ENCODE peak calls at places on chromosomes 7 and 10, in five cellular contexts. Z is SK-N-SH, O is K562, B is Panc1, E is endothelial cell of umbilical vein. Q is an unnamed sample. For H3K9me3, the result is how much of the 10 kb centered on the place peaks cover.

GRCh38 chr7:50022991-50023390 is 70.1 kb downstream of the ZPBP start:
- DNase-seq in B (no peak), E (no peak), O (no peak), Z (no peak), Q (no peak)

GRCh38 chr10:104331208-104331838 is 6.9 kb downstream of the ITPRIP start:
- DNase-seq in E (peak), Z (no peak), B (no peak), O (no peak), Q (peak)

GRCh38 chr10:86439544-86439943 is 72.9 kb upstream of the GRID1 start:
- DNase-seq in E (no peak), O (peak), Z (no peak), B (no peak), Q (peak)

GRCh38 chr10:878333-878753 is 53.2 kb downstream of the LARP4B start:
- DNase-seq in E (no peak), B (no peak), O (no peak), Z (no peak), Q (no peak)

GRCh38 chr7:114085592-114086490 is 167.0 kb upstream of the PPP1R3A start:
- DNase-seq in O (no peak), E (peak), B (no peak), Z (peak), Q (peak)

GRCh38 chr10:110859206-110859946 is 12.4 kb upstream of the PDCD4 start:
- DNase-seq in E (no peak), O (no peak), Z (no peak), B (no peak), Q (no peak)

GRCh38 chr10:56319386-56319785 is 41.7 kb downstream of the ZWINT start:
- DNase-seq in O (no peak), Z (no peak), B (no peak), E (no peak), Q (no peak)

GRCh38 chr10:115969591-115969990 is 303.4 kb downstream of the GFRA1 start:
- DNase-seq in O (no peak), E (no peak), B (no peak), Z (no peak), Q (no peak)

GRCh38 chr10:119341236-119342016 is 134.1 kb downstream of the GRK5 start:
- DNase-seq in B (no peak), E (peak), O (peak), Z (no peak), Q (no peak)

GRCh38 chr7:95066736-95067530 is 159.5 kb downstream of the PPP1R9A start:
- DNase-seq in E (peak), Z (no peak), B (no peak), O (no peak), Q (no peak)

GRCh38 chr10:114605155-114605797 is 52.8 kb downstream of the ABLIM1 start:
- DNase-seq in Z (no peak), B (no peak), O (no peak), E (no peak), Q (no peak)

GRCh38 chr7:35012155-35012554 is 25.1 kb downstream of the DPY19L1 start:
- DNase-seq in O (no peak), B (no peak), E (no peak), Z (no peak), Q (peak)

GRCh38 chr10:77131214-77131613 is 506.4 kb downstream of the KCNMA1 start:
- DNase-seq in B (no peak), E (no peak), O (no peak), Z (no peak), Q (no peak)

GRCh38 chr7:23385120-23385519 is 85.2 kb downstream of the IGF2BP3 start:
- DNase-seq in O (no peak), Z (no peak), B (no peak), E (no peak), Q (no peak)

GRCh38 chr7:107446988-107447387 is 22.9 kb upstream of the GPR22 start:
- DNase-seq in Z (no peak), O (no peak), E (no peak), B (no peak), Q (no peak)

GRCh38 chr7:2508327-2509231 is 11.0 kb upstream of the LFNG start:
- DNase-seq in B (no peak), Z (no peak), E (no peak), O (peak), Q (peak)

GRCh38 chr7:1672851-1673486 is 2.9 kb downstream of the ELFN1 start:
- DNase-seq in Z (no peak), O (no peak), B (no peak), E (no peak), Q (no peak)

GRCh38 chr7:21886396-21886795 is 59.3 kb downstream of the CDCA7L start:
- DNase-seq in O (no peak), E (no peak), Z (no peak), B (no peak), Q (no peak)

GRCh38 chr7:135768064-135768463 is 19.5 kb upstream of the FAM180A start:
- DNase-seq in Z (no peak), E (no peak), B (no peak), O (no peak), Q (no peak)

GRCh38 chr10:102152545-102152890 is 329 bp downstream of the NOLC1 start:
- DNase-seq in Z (no peak), B (no peak), O (no peak), E (no peak), Q (peak)

GRCh38 chr7:155372782-155373358 is 75.2 kb downstream of the INSIG1 start:
- DNase-seq in Z (no peak), B (no peak), O (no peak), E (no peak), Q (no peak)

GRCh38 chr10:92757066-92757716 is 67.4 kb downstream of the HHEX start:
- DNase-seq in O (peak), Z (no peak), B (no peak), E (peak), Q (peak)

GRCh38 chr10:90745565-90745964 is 112.3 kb downstream of the HTR7 start:
- DNase-seq in E (no peak), O (no peak), B (no peak), Z (no peak), Q (no peak)

GRCh38 chr7:38675500-38676106 is 44.4 kb upstream of the AMPH start:
- DNase-seq in B (no peak), E (no peak), O (no peak), Z (no peak), Q (no peak)

GRCh38 chr10:63375859-63376258 is 89.9 kb downstream of the JMJD1C start:
- DNase-seq in O (no peak), E (peak), Z (no peak), B (no peak), Q (no peak)

GRCh38 chr10:131729938-131730660 is 170.7 kb upstream of the PPP2R2D start:
- DNase-seq in E (no peak), O (no peak), B (no peak), Z (no peak), Q (no peak)

GRCh38 chr10:43078986-43079273 is 2.1 kb downstream of the RET start:
- DNase-seq in Z (peak), E (no peak), B (no peak), O (peak), Q (peak)

GRCh38 chr10:69864321-69864720 is 62.6 kb downstream of the COL13A1 start:
- DNase-seq in B (peak), Z (no peak), O (no peak), E (peak), Q (no peak)

GRCh38 chr10:29240991-29241660 is 47.7 kb upstream of the LYZL1 start:
- DNase-seq in O (no peak), B (no peak), E (no peak), Z (peak), Q (no peak)

GRCh38 chr7:22726849-22727792 is at the start of gene IL6:
- DNase-seq in O (peak), B (no peak), E (peak), Z (peak), Q (peak)

GRCh38 chr10:80497187-80498038 is 40.3 kb upstream of the SH2D4B start:
- DNase-seq in E (peak), Z (no peak), B (no peak), O (peak), Q (peak)

GRCh38 chr10:132036887-132037675 is 28.7 kb upstream of the JAKMIP3 start:
- DNase-seq in Z (no peak), E (no peak), O (no peak), B (no peak), Q (no peak)

GRCh38 chr7:145928937-145929336 is 187.7 kb upstream of the CNTNAP2 start:
- DNase-seq in E (no peak), B (no peak), Z (no peak), O (no peak), Q (no peak)

GRCh38 chr7:23467731-23468720 is 2.3 kb downstream of the IGF2BP3 start:
- DNase-seq in E (peak), B (no peak), O (peak), Z (peak), Q (peak)

GRCh38 chr7:111678281-111678680 is 116.0 kb upstream of the IMMP2L start:
- DNase-seq in B (no peak), Z (no peak), E (no peak), O (no peak), Q (no peak)

DNA sequence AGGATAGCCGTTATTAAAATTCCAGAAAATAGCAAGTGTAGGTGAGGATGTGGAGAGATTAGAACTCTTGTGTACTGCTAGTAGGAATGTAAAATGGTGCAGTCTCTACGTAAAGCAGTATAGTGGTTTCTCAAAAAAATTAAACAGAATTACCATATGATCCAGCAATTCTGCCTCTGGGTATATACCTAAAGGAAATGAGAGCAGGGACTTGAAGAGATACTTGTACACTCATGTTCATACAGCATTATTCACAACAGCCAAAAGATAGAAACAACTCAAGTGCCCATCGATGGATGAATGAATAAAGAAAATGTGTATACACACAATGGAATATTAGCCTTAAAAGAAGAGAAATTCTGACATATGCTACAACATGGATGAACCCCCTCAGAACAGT is 25.9 kb downstream of the BUB3 start:
- DNase-seq in B (no peak), O (no peak), Z (no peak), E (no peak), Q (no peak)
- H3K9me3 ChIP-seq in B (under half), O (under half), Z (under half), E (under half), Q (under half)

DNA sequence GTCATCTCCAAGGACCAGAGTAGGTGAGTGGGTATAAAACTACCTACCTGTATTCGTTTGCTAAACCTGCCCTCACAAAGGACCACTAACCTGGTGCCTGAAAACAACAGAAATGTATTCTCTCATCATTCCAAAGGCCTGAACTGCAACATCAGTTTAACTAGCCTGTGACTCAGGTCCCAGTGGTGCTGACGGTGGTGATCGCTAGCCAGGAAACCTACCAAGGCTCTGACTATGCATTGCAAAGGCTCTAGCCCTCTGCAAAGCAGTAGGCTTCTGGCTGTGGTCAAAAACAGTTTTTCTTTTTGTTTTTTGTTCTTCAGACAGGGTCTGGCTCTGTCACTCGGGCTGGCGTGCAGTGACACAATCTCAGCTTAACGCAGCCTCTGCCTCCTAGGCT is 107.5 kb downstream of the NPTX2 start:
- DNase-seq in E (no peak), O (no peak), B (no peak), Z (no peak), Q (no peak)
- H3K4me3 ChIP-seq in E (no peak), O (no peak), B (no peak), Z (no peak), Q (no peak)

GRCh38 chr10:7475954-7476353 is 65.1 kb upstream of the SFMBT2 start:
- DNase-seq in B (no peak), E (no peak), O (no peak), Z (no peak), Q (no peak)

GRCh38 chr10:7475046-7475860 is 64.4 kb upstream of the SFMBT2 start:
- DNase-seq in Z (peak), E (no peak), B (no peak), O (no peak), Q (peak)

GRCh38 chr10:7473474-7473873 is 62.6 kb upstream of the SFMBT2 start:
- DNase-seq in E (no peak), O (no peak), B (no peak), Z (no peak), Q (no peak)

GRCh38 chr10:7471720-7472367 is 61.0 kb upstream of the SFMBT2 start:
- DNase-seq in B (no peak), E (no peak), O (no peak), Z (no peak), Q (peak)

DNA sequence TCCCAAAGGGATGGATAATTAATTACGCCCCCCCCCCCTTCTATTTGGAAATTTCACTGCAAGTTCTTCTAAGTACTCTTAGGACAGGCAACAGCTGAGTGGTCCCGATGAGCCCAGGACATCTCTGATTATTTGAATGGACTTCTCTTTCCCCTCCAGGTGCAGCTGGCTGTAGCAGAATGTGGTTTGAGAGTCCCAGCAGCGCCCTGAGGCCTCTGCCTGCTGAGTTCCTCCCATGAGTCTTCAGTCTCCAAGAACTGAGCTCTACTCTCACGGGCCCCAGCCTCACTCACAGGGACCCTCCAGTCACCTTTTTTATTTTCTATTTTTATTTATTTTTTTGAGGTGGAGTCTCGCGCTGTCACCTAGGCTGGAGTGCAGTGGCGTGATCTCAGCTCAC is 63.6 kb upstream of the SFMBT2 start:
- DNase-seq in O (no peak), Z (no peak), E (no peak), B (no peak), Q (peak)
- TF ChIP-seq POLR2AphosphoS5 in O (no peak), Z (no peak), E (no peak), B (no peak), Q (no peak)

DNA sequence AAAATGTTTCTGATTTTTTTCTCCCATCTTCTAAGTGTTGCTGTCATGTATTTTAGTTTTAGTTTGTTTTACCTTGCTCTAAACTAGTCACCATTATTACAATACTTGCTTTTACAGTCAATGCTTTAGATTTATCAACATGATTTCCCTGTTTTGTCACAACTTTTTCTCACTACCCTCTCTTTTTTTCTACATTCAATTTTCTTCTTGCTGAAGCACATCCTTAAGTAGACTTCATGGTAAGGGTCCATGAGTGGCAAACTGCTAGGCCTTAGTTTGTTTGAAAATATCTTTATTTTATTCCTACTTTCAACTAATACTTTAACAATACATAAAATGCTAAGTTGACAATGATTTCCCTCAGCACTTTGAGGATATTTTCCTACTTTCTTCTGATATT is 173.5 kb downstream of the DNAJC1 start:
- DNase-seq in B (no peak), O (no peak), E (no peak), Z (no peak), Q (no peak)
- H3K9me3 ChIP-seq in B (under half), O (under half), E (under half), Z (under half), Q (under half)

DNA sequence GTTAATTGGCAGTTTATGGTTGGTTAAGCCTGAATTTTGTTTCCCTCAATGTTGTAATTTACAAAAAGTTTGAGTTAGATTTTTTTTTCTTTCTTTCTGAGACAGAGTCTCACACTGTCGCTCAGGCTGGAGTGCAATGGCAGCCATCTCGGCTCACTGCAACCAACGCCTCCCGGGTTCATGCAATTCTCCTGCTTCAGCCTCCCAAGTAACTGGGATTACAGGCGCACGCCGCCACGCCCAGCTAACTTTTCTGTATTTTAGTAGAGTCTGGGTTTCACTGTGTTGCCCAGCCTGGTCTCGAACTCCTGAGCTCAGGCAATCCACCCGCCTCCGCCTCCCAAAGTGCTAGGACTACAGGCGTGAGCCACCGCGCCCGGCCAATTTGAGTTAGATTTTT is 935 bp downstream of the ZNF273 start:
- DNase-seq in B (no peak), E (no peak), O (no peak), Z (no peak), Q (no peak)
- H3K4me3 ChIP-seq in B (peak), E (peak), O (peak), Z (peak), Q (peak)

GRCh38 chr10:125424191-125424847 is 258.6 kb downstream of the TEX36 start:
- DNase-seq in B (no peak), O (no peak), Z (no peak), E (no peak), Q (no peak)
- TF ChIP-seq POLR2AphosphoS5 in B (no peak), O (no peak), Z (no peak), E (no peak), Q (no peak)

GRCh38 chr7:64266341-64266919 is 38.2 kb downstream of the ZNF679 start:
- DNase-seq in E (no peak), Z (no peak), O (no peak), B (no peak), Q (no peak)
- H3K9me3 ChIP-seq in E (under half), Z (half or more), O (under half), B (under half), Q (under half)

DNA sequence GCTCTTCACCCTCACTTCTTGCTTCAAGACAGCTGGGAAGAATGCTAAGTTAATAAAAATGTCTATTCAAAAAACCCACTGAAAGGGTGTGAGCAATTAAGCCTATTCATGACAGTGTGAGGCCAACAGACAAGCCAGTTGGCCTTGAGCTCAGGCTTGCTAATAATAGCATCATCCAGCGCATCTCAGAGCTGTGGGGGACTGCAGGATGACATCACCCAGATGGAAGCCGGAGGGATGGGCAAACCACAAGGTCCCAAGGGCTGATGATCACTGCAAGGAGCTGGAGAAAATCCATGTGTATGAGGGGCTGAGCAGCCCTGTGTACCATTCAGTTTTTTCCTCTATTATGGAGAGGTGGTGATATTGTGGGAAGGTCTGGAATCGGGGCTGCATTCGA is 770.4 kb downstream of the TNS3 start:
- DNase-seq in Z (no peak), E (no peak), B (no peak), O (no peak), Q (no peak)
- H3K4me3 ChIP-seq in Z (no peak), E (no peak), B (no peak), O (no peak), Q (no peak)

GRCh38 chr10:11611248-11612003 is at the start of gene USP6NL:
- DNase-seq in B (no peak), Z (peak), O (peak), E (peak), Q (peak)
- TF ChIP-seq POLR2AphosphoS5 in B (no peak), Z (peak), O (peak), E (peak), Q (peak)

Q was measured in transverse colon.